ENCODE peak calls at places on chromosome 22, in seven cellular contexts. N is HepG2; C is amniotic stem cell; E is pancreas; F is fibroblast of the aortic adventitia; L is activated CD8-positive, alpha-beta T cell treated with anti-CD3 and anti-CD28 coated beads for 36 hours; A is nephron progenitor cell. T is an unnamed sample.

GRCh38 chr22:44752285-44753188 is at the start of gene ARHGAP8:
- DNase-seq in A (peak; percentile 42), E (peak; percentile 82), L (peak; percentile 27), C (no peak), F (no peak), N (no peak), T (no peak)

GRCh38 chr22:39513791-39514190 is 6.6 kb upstream of the ATF4 start:
- DNase-seq in L (no peak), A (no peak), E (no peak), N (no peak), F (no peak), C (no peak), T (no peak)

GRCh38 chr22:24822471-24822870 is 16.5 kb downstream of the SGSM1 start:
- DNase-seq in L (no peak), A (no peak), N (no peak), F (no peak), C (no peak), E (no peak), T (no peak)

GRCh38 chr22:37546436-37547248 is 13.6 kb upstream of the CDC42EP1 start:
- DNase-seq in C (no peak), N (peak; percentile 67), F (peak; percentile 89), E (peak; percentile 89), L (no peak), A (no peak), T (no peak)

GRCh38 chr22:42621505-42622002 is 6.9 kb upstream of the POLDIP3 start:
- DNase-seq in A (peak; percentile 90), N (peak; percentile 47), C (peak; percentile 35), L (peak; percentile 66), F (peak; percentile 79), E (peak; percentile 79), T (peak; percentile 36)

GRCh38 chr22:21000987-21001600 is 824 bp downstream of the THAP7 start:
- DNase-seq in F (peak; percentile 9), N (no peak), C (no peak), A (no peak), E (no peak), L (peak; percentile 20), T (no peak)

GRCh38 chr22:47060718-47061117 is 298.3 kb downstream of the TBC1D22A start:
- DNase-seq in N (no peak), L (no peak), F (no peak), A (no peak), C (no peak), E (no peak), T (no peak)

GRCh38 chr22:32617883-32618282 is 143.3 kb downstream of the FBXO7 start:
- DNase-seq in F (peak; percentile 26), N (no peak), A (no peak), L (no peak), E (no peak), C (no peak), T (no peak)

GRCh38 chr22:41841085-41841712 is 8.3 kb downstream of the SREBF2 start:
- DNase-seq in N (peak; percentile 33), A (no peak), E (no peak), F (no peak), L (no peak), C (no peak), T (no peak)

GRCh38 chr22:20648306-20648903 is 125.5 kb upstream of the SERPIND1 start:
- DNase-seq in C (no peak), L (no peak), A (no peak), E (no peak), N (no peak), F (no peak), T (no peak)

GRCh38 chr22:36445158-36445668 is 36.2 kb downstream of the TXN2 start:
- DNase-seq in E (no peak), A (no peak), N (peak; percentile 47), F (peak; percentile 90), C (peak; percentile 47), L (no peak), T (no peak)

GRCh38 chr22:41401781-41402648 is 20.3 kb downstream of the TEF start:
- DNase-seq in L (no peak), E (peak; percentile 92), N (peak; percentile 70), C (peak; percentile 75), A (no peak), F (peak; percentile 81), T (no peak)

GRCh38 chr22:33526434-33527107 is 393.7 kb downstream of the LARGE1 start:
- DNase-seq in C (no peak), E (no peak), F (no peak), A (no peak), L (no peak), N (no peak), T (no peak)

GRCh38 chr22:43014062-43014875 is 680 bp downstream of the PACSIN2 start:
- DNase-seq in L (peak; percentile 56), A (peak; percentile 65), E (peak; percentile 71), N (peak; percentile 32), C (no peak), F (peak; percentile 37), T (peak; percentile 43)

GRCh38 chr22:25747245-25747944 is 5.4 kb downstream of the MYO18B start:
- DNase-seq in E (no peak), C (peak; percentile 79), F (peak; percentile 97), L (no peak), N (peak; percentile 35), A (no peak), T (no peak)

GRCh38 chr22:19063581-19064353 is 58.4 kb downstream of the DGCR2 start:
- DNase-seq in C (no peak), A (no peak), N (no peak), E (no peak), F (no peak), L (no peak), T (no peak)

GRCh38 chr22:44195189-44195871 is 14.6 kb downstream of the PARVG start:
- DNase-seq in A (no peak), F (no peak), N (no peak), L (no peak), E (no peak), C (no peak), T (no peak)

GRCh38 chr22:50530857-50531545 is 1.2 kb upstream of the TYMP start:
- DNase-seq in A (peak; percentile 70), L (peak; percentile 93), F (peak; percentile 83), C (no peak), N (peak; percentile 47), E (peak; percentile 80), T (peak; percentile 58)

GRCh38 chr22:26442086-26442756 is 13.2 kb downstream of the ASPHD2 start:
- DNase-seq in A (no peak), C (no peak), L (no peak), F (no peak), E (no peak), N (no peak), T (no peak)

GRCh38 chr22:29070490-29070889 is 2.3 kb upstream of the KREMEN1 start:
- DNase-seq in E (no peak), L (no peak), N (no peak), C (no peak), F (no peak), A (no peak), T (no peak)

GRCh38 chr22:32218470-32218869 is 13.6 kb upstream of the RFPL2 start:
- DNase-seq in L (no peak), E (no peak), F (no peak), C (no peak), A (no peak), N (no peak), T (no peak)

GRCh38 chr22:49406879-49407587 is 420.6 kb downstream of the BRD1 start:
- DNase-seq in A (no peak), E (no peak), C (no peak), F (no peak), L (no peak), N (no peak), T (no peak)

GRCh38 chr22:27011717-27012116 is 354.3 kb downstream of the MIAT start:
- DNase-seq in C (no peak), F (no peak), E (no peak), L (no peak), A (no peak), N (no peak), T (no peak)

GRCh38 chr22:30245985-30246901 is at the start of gene LIF:
- DNase-seq in F (peak; percentile 74), L (peak; percentile 74), E (peak; percentile 46), C (no peak), A (peak; percentile 47), N (no peak), T (no peak)

GRCh38 chr22:22089459-22090308 is 107.1 kb upstream of the TOP3B start:
- DNase-seq in F (no peak), A (no peak), L (no peak), E (no peak), C (no peak), N (no peak), T (no peak)

GRCh38 chr22:32650553-32651345 is 150.8 kb upstream of the TIMP3 start:
- DNase-seq in A (no peak), C (no peak), L (no peak), F (peak; percentile 47), E (no peak), N (no peak), T (no peak)

GRCh38 chr22:32245042-32245441 is 10.1 kb downstream of the SLC5A4 start:
- DNase-seq in E (no peak), N (peak; percentile 65), C (no peak), L (no peak), A (no peak), F (no peak), T (no peak)

GRCh38 chr22:31947296-31947695 is 3.0 kb downstream of the YWHAH start:
- DNase-seq in L (peak; percentile 52), A (no peak), E (no peak), C (no peak), F (no peak), N (peak; percentile 48), T (no peak)

GRCh38 chr22:23622634-23623033 is 9.5 kb downstream of the DRICH1 start:
- DNase-seq in N (no peak), A (no peak), E (no peak), F (no peak), C (no peak), L (no peak), T (no peak)

GRCh38 chr22:50503475-50504145 is 3.9 kb downstream of the LMF2 start:
- DNase-seq in N (no peak), C (no peak), A (no peak), F (no peak), E (peak; percentile 57), L (peak; percentile 50), T (no peak)

GRCh38 chr22:29734853-29735252 is 15.1 kb downstream of the CABP7 start:
- DNase-seq in A (no peak), N (no peak), F (no peak), L (no peak), C (no peak), E (no peak), T (no peak)

GRCh38 chr22:41987276-41987675 is 11.3 kb upstream of the WBP2NL start:
- DNase-seq in A (no peak), N (no peak), L (no peak), E (no peak), F (no peak), C (no peak), T (no peak)

GRCh38 chr22:35605787-35606492 is 11.2 kb downstream of the MB start:
- DNase-seq in F (no peak), N (no peak), L (no peak), A (no peak), C (no peak), E (no peak), T (no peak)

GRCh38 chr22:17971711-17972110 is 52.6 kb downstream of the MICAL3 start:
- DNase-seq in A (no peak), N (no peak), F (no peak), L (no peak), C (no peak), E (no peak), T (no peak)

GRCh38 chr22:30885001-30885366 is 83.6 kb downstream of the MORC2 start:
- DNase-seq in C (no peak), L (no peak), N (no peak), E (no peak), F (no peak), A (no peak), T (no peak)

GRCh38 chr22:42509548-42509947 is 10.0 kb downstream of the RRP7A start:
- DNase-seq in A (no peak), F (no peak), E (no peak), C (no peak), L (no peak), N (no peak), T (no peak)

GRCh38 chr22:17786435-17787158 is 12.3 kb upstream of the BID start:
- DNase-seq in A (peak; percentile 41), C (no peak), L (no peak), N (peak; percentile 91), F (peak; percentile 23), E (no peak), T (no peak)

T was measured in effector memory CD4-positive, alpha-beta T cell.